ENCODE peak calls at places on chromosomes 1 and 21, in five cellular contexts. O, U, V, L and J are unnamed samples.

GRCh38 chr1:226589008-226589733 is 40.6 kb downstream of the STUM start:
- DNase-seq in O (no peak), U (no peak), V (no peak), L (no peak), J (no peak)

GRCh38 chr1:9573723-9574122 is 15.0 kb upstream of the TMEM201 start:
- DNase-seq in O (no peak), U (peak), V (no peak), L (no peak), J (no peak)

GRCh38 chr1:177780096-177780700 is 189.7 kb downstream of the SEC16B start:
- DNase-seq in O (no peak), U (peak), V (peak), L (no peak), J (peak)

GRCh38 chr1:64505944-64506658 is 36.2 kb downstream of the CACHD1 start:
- DNase-seq in O (peak), U (peak), V (no peak), L (no peak), J (no peak)

GRCh38 chr1:1033009-1033587 is 13.2 kb downstream of the AGRN start:
- DNase-seq in O (peak), U (no peak), V (peak), L (peak), J (no peak)

GRCh38 chr1:7455796-7456568 is 315.1 kb upstream of the VAMP3 start:
- DNase-seq in O (no peak), U (no peak), V (no peak), L (no peak), J (no peak)

GRCh38 chr1:28163496-28164120 is 12.9 kb downstream of the PTAFR start:
- DNase-seq in O (peak), U (no peak), V (no peak), L (no peak), J (no peak)

GRCh38 chr1:151993084-151993733 is 450 bp downstream of the S100A10 start:
- DNase-seq in O (peak), U (peak), V (no peak), L (no peak), J (no peak)

GRCh38 chr21:42621166-42621827 is 32.1 kb upstream of the PDE9A start:
- DNase-seq in O (no peak), U (no peak), V (no peak), L (no peak), J (no peak)

GRCh38 chr1:201061886-201062285 is 38.4 kb upstream of the KIF21B start:
- DNase-seq in O (no peak), U (no peak), V (no peak), L (no peak), J (no peak)

GRCh38 chr1:41455479-41456271 is 28.8 kb downstream of the EDN2 start:
- DNase-seq in O (no peak), U (no peak), V (peak), L (no peak), J (peak)

GRCh38 chr1:166956057-166956850 is 19.1 kb downstream of the ILDR2 start:
- DNase-seq in O (no peak), U (no peak), V (no peak), L (no peak), J (no peak)

GRCh38 chr1:231279081-231279480 is 38.1 kb downstream of the GNPAT start:
- DNase-seq in O (no peak), U (peak), V (peak), L (no peak), J (peak)

GRCh38 chr1:49544615-49545014 is 479.1 kb downstream of the AGBL4 start:
- DNase-seq in O (no peak), U (no peak), V (no peak), L (no peak), J (no peak)

GRCh38 chr1:20164694-20165202 is 21.1 kb upstream of the UBXN10 start:
- DNase-seq in O (no peak), U (no peak), V (peak), L (no peak), J (no peak)

GRCh38 chr1:20167126-20167525 is 18.8 kb upstream of the UBXN10 start:
- DNase-seq in O (no peak), U (no peak), V (no peak), L (no peak), J (peak)

GRCh38 chr1:20168547-20169491 is 17.1 kb upstream of the UBXN10 start:
- DNase-seq in O (no peak), U (no peak), V (no peak), L (no peak), J (no peak)

GRCh38 chr1:20165522-20165951 is 20.4 kb upstream of the UBXN10 start:
- DNase-seq in O (no peak), U (peak), V (peak), L (no peak), J (peak)

DNA sequence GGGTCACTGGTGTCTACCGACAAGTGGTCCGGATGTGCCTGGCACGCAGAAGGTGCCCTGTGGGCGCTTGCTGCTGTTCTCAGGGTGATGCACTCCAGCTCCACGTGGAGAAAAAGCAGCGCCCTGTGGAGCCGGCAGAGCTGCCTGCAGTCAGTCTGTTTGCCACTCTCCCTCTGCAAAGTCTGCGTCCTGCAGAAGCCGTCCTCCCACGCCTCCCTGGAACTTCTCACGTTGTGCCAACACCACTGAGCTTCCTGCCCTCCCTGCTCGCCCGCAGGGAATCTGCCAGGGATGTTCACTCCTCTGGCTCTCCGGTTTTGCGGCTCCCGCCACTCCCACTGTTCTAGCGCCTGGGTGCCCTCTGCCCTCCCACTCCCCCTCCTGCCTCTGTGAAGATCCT is 19.8 kb upstream of the UBXN10 start:
- DNase-seq in O (no peak), U (peak), V (no peak), L (no peak), J (peak)
- H3K27ac ChIP-seq in O (no peak), U (peak), V (no peak), L (no peak), J (no peak)

DNA sequence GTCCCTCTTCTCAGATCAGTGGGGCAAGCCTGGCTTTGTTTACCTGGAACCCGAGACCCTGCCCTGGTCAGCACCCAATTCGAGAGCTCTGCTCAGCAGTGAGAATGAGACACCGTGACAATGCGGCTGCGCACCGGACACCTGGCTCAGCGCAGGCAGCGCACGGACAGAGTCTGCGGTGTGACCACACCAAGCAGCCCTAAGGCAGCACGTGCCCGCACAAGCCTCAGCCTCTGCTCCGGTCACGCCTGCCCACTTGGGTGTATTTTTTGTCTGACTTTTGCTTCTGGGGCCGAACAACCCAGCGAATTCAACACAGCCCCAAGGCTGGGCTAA is 4.7 kb downstream of the KRTAP10-8 start:
- DNase-seq in O (no peak), U (no peak), V (no peak), L (no peak), J (peak)
- H3K27ac ChIP-seq in O (no peak), U (no peak), V (no peak), L (no peak), J (no peak)

GRCh38 chr1:51519857-51520699 is 1.0 kb upstream of the EPS15 start:
- DNase-seq in O (no peak), U (peak), V (peak), L (no peak), J (no peak)
- H3K27ac ChIP-seq in O (peak), U (peak), V (peak), L (no peak), J (no peak)

GRCh38 chr21:33686386-33686785 is 44.1 kb downstream of the ITSN1 start:
- DNase-seq in O (no peak), U (no peak), V (no peak), L (no peak), J (no peak)
- H3K27ac ChIP-seq in O (no peak), U (no peak), V (peak), L (no peak), J (no peak)

GRCh38 chr1:203309115-203309429 is 3.8 kb downstream of the BTG2 start:
- DNase-seq in O (no peak), U (no peak), V (no peak), L (no peak), J (no peak)

GRCh38 chr1:203306970-203307541 is 1.7 kb downstream of the BTG2 start:
- DNase-seq in O (peak), U (no peak), V (no peak), L (no peak), J (no peak)

GRCh38 chr1:203307690-203308126 is 2.4 kb downstream of the BTG2 start:
- DNase-seq in O (no peak), U (no peak), V (no peak), L (no peak), J (no peak)

GRCh38 chr1:203306089-203306969 is 1.0 kb downstream of the BTG2 start:
- DNase-seq in O (peak), U (peak), V (peak), L (no peak), J (peak)

DNA sequence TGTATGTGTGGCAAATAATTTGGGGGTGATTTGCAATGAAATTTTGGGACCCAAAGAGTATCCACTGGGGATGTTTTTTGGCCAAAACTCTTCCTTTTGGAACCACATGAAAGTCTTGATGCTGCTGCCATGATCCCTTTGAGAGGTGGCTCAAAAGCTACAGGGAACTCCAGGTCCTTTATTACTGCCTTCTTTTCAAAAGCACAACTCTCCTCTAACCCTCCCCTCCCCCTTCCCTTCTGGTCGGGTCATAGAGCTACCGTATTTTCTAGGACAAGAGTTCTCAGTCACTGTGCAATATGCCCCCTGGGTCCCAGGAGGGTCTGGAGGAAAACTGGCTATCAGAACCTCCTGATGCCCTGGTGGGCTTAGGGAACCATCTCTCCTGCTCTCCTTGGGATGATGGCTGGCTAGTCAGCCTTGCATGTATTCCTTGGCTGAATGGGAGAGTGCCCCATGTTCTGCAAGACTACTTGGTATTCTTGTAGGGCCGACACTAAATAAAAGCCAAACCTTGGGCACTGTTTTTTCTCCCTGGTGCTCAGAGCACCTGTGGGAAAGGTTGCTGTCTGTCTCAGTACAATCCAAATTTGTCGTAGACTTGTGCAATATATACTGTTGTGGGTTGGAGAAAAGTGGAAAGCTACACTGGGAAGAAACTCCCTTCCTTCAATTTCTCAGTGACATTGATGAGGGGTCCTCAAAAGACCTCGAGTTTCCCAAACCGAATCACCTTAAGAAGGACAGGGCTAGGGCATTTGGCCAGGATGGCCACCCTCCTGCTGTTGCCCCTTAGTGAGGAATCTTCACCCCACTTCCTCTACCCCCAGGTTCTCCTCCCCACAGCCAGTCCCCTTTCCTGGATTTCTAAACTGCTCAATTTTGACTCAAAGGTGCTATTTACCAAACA is 3.1 kb downstream of the BTG2 start:
- DNase-seq in O (no peak), U (no peak), V (no peak), L (no peak), J (no peak)
- H3K27ac ChIP-seq in O (peak), U (no peak), V (no peak), L (no peak), J (peak)